ENCODE peak calls at places on chromosome 6, in four cellular contexts. L is K562, V is endothelial cell of umbilical vein, U is HCT116. O is an unnamed sample.

GRCh38 chr6:69820438-69820837 is 23.6 kb upstream of the LMBRD1 start:
- DNase-seq in L (no peak), V (no peak), U (no peak), O (no peak)

GRCh38 chr6:6494677-6495076 is 93.8 kb upstream of the LY86 start:
- DNase-seq in V (no peak), U (peak), L (peak), O (no peak)

GRCh38 chr6:14276667-14277404 is 159.3 kb downstream of the CD83 start:
- DNase-seq in L (no peak), V (no peak), U (no peak), O (no peak)

GRCh38 chr6:144284753-144285547 is at the start of gene UTRN:
- DNase-seq in U (no peak), V (peak), L (peak), O (peak)

GRCh38 chr6:160535270-160535669 is 128.8 kb downstream of the LPA start:
- DNase-seq in U (no peak), V (no peak), L (no peak), O (no peak)

GRCh38 chr6:9957330-9957729 is 457.5 kb downstream of the TFAP2A start:
- DNase-seq in V (no peak), U (no peak), L (no peak), O (no peak)

GRCh38 chr6:92710048-92710447 is 709.3 kb downstream of the EPHA7 start:
- DNase-seq in U (no peak), V (no peak), L (no peak), O (no peak)

GRCh38 chr6:80183019-80183418 is 76.5 kb downstream of the BCKDHB start:
- DNase-seq in U (no peak), L (no peak), V (peak), O (no peak)

GRCh38 chr6:168670386-168670985 is 229.5 kb downstream of the SMOC2 start:
- DNase-seq in U (no peak), V (no peak), L (no peak), O (no peak)

GRCh38 chr6:158770533-158770932 is 48.6 kb downstream of the EZR start:
- DNase-seq in V (no peak), U (no peak), L (no peak), O (no peak)

GRCh38 chr6:22221630-22222029 is 75.2 kb downstream of the PRL start:
- DNase-seq in U (no peak), L (no peak), V (no peak), O (no peak)

GRCh38 chr6:43806041-43806757 is 36.2 kb downstream of the VEGFA start:
- DNase-seq in V (no peak), L (no peak), U (no peak), O (no peak)

GRCh38 chr6:56652994-56653393 is 10.3 kb upstream of the DST start:
- DNase-seq in V (peak), L (no peak), U (peak), O (no peak)

GRCh38 chr6:70221025-70221714 is 81.7 kb downstream of the COL9A1 start:
- DNase-seq in L (peak), U (no peak), V (peak), O (no peak)

GRCh38 chr6:168238159-168238887 is 81.3 kb downstream of the DACT2 start:
- DNase-seq in U (no peak), L (no peak), V (no peak), O (no peak)

GRCh38 chr6:131914234-131914633 is 36.9 kb downstream of the CCN2 start:
- DNase-seq in V (peak), U (no peak), L (no peak), O (no peak)

GRCh38 chr6:16209539-16209938 is 28.8 kb upstream of the GMPR start:
- DNase-seq in V (no peak), L (no peak), U (no peak), O (no peak)

GRCh38 chr6:161644521-161644920 is 370.7 kb upstream of the AGPAT4 start:
- DNase-seq in L (no peak), V (no peak), U (no peak), O (no peak)

GRCh38 chr6:1518855-1519254 is 90.9 kb upstream of the FOXC1 start:
- DNase-seq in L (no peak), V (no peak), U (no peak), O (no peak)

GRCh38 chr6:6699741-6700367 is 111.3 kb downstream of the LY86 start:
- DNase-seq in V (no peak), U (peak), L (peak), O (peak)

GRCh38 chr6:128882991-128883571 is at the start of gene LAMA2:
- DNase-seq in V (peak), L (no peak), U (no peak), O (peak)

GRCh38 chr6:56953597-56954388 is 1.1 kb upstream of the BEND6 start:
- DNase-seq in V (peak), U (no peak), L (peak), O (no peak)

GRCh38 chr6:71367763-71368162 is 79.2 kb downstream of the OGFRL1 start:
- DNase-seq in U (no peak), V (peak), L (no peak), O (no peak)

GRCh38 chr6:82227770-82228169 is 19.8 kb downstream of the IBTK start:
- DNase-seq in U (no peak), V (peak), L (no peak), O (no peak)

GRCh38 chr6:70280462-70280861 is 22.4 kb downstream of the COL9A1 start:
- DNase-seq in L (peak), U (no peak), V (no peak), O (no peak)

GRCh38 chr6:160995271-160995670 is 3.7 kb downstream of the MAP3K4 start:
- DNase-seq in L (no peak), U (no peak), V (no peak), O (no peak)

GRCh38 chr6:105902401-105903031 is 183.6 kb upstream of the PRDM1 start:
- DNase-seq in V (no peak), L (no peak), U (no peak), O (no peak)

GRCh38 chr6:80607814-80608391 is 501.4 kb downstream of the BCKDHB start:
- DNase-seq in L (no peak), V (no peak), U (no peak), O (no peak)

GRCh38 chr6:122838060-122838780 is 49.2 kb downstream of the SMPDL3A start:
- DNase-seq in V (peak), U (no peak), L (no peak), O (no peak)

GRCh38 chr6:122845916-122846632 is 57.0 kb downstream of the SMPDL3A start:
- DNase-seq in L (no peak), U (no peak), V (no peak), O (no peak)

GRCh38 chr6:87334683-87335082 is 5.6 kb upstream of the GJB7 start:
- DNase-seq in V (no peak), L (no peak), U (no peak), O (no peak)

GRCh38 chr6:108781419-108782110 is 66.7 kb upstream of the ARMC2 start:
- DNase-seq in U (no peak), L (no peak), V (no peak), O (no peak)

GRCh38 chr6:21213492-21213891 is 380.1 kb upstream of the SOX4 start:
- DNase-seq in V (no peak), U (no peak), L (no peak), O (no peak)

GRCh38 chr6:155084431-155085123 is 89.5 kb downstream of the TIAM2 start:
- DNase-seq in L (no peak), V (peak), U (no peak), O (no peak)

GRCh38 chr6:148110925-148111324 is 231.7 kb upstream of the SASH1 start:
- DNase-seq in L (no peak), V (no peak), U (no peak), O (no peak)

GRCh38 chr6:148107911-148108310 is 234.7 kb upstream of the SASH1 start:
- DNase-seq in V (no peak), U (no peak), L (no peak), O (no peak)

GRCh38 chr6:148118303-148118702 is 224.3 kb upstream of the SASH1 start:
- DNase-seq in U (no peak), L (no peak), V (no peak), O (no peak)

GRCh38 chr6:148109732-148110131 is 232.9 kb upstream of the SASH1 start:
- DNase-seq in U (no peak), V (no peak), L (peak), O (no peak)

DNA sequence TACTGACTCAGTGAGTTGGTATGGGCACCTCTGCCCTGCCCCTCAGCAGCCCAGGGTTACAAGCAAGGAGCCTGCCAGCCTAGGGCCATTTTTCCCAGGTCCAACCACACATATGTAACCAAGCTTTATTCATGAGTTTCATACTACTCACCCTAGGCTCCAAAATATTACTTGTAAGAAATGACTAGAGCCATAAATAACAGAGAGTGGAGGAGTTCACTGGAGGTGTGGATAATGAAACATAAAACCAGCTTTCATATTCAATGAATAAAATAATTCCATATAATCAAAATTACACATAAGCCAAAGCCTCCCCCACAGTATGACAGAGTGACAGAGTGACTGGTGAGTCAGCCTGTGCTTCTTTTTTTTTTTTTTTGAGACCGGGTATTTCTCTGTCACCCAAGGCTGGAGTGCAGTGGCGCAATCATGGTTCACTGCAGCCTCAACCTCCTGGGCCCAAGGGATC is 229.8 kb upstream of the SASH1 start:
- DNase-seq in V (no peak), U (no peak), L (no peak), O (no peak)
- TF ChIP-seq POLR2AphosphoS5 in V (no peak), U (no peak), L (no peak), O (no peak)

GRCh38 chr6:130839379-130839778 is 12.2 kb downstream of the SMLR1 start:
- DNase-seq in L (no peak), V (no peak), U (no peak), O (no peak)

GRCh38 chr6:130838250-130838649 is 11.0 kb downstream of the SMLR1 start:
- DNase-seq in L (no peak), V (no peak), U (no peak), O (no peak)

GRCh38 chr6:130838971-130839370 is 11.8 kb downstream of the SMLR1 start:
- DNase-seq in L (no peak), V (no peak), U (no peak), O (no peak)

GRCh38 chr6:130836071-130836670 is 9.0 kb downstream of the SMLR1 start:
- DNase-seq in U (no peak), V (no peak), L (no peak), O (no peak)

DNA sequence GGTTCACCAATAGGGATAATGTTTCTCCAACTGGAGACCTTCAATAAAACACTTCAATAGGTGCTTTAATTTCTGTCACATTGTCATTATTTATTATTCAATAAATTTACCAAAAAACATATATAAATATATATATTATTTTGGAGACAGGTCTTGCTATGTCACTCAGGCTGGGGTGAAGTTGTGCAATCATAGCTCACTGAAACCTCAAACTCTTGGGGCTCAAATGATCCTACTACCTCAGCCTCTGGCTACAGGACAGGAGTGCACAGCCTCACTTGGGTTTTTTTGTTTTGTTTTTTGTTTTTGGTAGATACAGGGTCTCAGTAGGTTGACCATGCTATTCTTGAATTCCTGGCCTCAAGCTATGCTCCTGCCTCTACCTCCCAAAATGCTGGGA is 9.9 kb downstream of the SMLR1 start:
- DNase-seq in L (no peak), V (no peak), U (no peak), O (no peak)
- TF ChIP-seq POLR2AphosphoS5 in L (no peak), V (no peak), U (no peak), O (no peak)

DNA sequence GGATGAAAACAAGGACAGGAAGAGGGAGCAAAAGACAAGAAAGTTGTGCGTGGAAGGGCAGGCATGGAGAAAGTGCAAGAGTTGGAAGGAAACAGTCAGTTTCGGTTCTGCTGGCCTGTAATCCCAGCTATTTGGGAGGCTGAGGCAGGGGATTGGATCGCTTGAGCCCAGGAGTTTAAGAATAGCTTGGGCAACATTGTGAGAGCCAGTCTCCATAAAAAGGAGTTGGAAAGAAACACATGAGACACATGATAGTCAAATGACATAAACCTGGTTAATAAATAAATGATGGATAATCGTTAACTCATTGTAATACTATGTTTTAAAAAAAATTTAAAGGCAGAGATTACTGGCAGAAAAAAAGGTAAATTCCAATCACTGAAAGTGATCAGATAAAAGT is 37.3 kb upstream of the PHACTR1 start:
- DNase-seq in U (no peak), V (no peak), L (no peak), O (no peak)
- TF ChIP-seq POLR2AphosphoS5 in U (no peak), V (no peak), L (no peak), O (no peak)

DNA sequence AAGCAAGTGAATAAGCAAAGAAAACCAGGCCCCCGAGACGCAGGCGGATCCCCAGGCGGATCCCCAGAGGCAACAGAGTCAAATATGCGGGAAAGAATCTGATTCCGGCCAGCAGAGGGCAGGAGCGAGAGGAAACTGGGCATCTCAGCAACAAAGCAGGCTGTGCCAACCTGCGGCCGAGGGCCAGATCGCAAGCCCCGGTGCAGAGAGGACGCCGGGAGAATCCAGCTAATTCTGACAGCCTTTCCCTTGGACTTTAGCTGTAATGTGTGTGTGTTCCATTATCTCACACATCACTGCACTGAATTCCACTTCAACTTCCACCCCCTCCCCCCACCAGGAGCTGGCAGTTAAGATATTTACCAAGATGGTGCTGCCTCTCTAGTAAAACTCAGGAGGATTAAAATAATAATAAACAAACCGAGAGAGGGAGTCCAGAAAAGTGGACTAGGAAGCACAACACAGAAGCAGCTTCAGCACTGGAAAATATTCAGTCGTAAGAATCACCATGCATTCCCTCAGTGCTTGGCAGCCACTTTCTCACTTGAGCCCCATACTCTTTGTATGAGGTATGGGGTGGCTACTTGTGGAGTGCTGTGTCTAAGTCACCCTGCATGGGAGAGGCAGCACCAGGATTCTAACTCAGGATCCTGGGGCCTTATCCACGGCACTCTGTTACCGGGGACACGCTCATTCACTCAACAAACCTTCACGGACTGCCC is 66.2 kb upstream of the SNX9 start:
- DNase-seq in L (peak), U (peak), V (peak), O (peak)
- TF ChIP-seq POLR2AphosphoS5 in L (no peak), U (peak), V (peak), O (no peak)

DNA sequence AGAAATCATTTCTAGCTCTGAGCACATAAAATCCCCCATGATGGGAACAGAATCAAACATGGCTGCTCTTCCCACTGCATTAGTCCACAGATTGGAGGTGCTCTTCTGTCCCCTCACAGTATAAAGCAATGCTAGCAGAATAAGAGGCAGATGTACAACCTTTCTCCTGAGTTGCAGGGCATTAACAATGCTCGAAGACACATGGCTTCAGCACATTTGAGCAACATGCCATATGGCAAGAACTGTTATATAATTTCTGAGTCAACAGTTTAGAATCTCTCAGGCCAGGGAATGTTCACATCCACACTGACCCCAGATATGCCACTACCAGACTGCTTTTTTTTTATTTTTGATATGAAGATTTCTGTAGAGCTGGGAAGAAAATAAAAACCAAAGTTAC is 119.6 kb downstream of the KIF13A start:
- DNase-seq in V (peak), U (no peak), L (no peak), O (no peak)
- TF ChIP-seq POLR2AphosphoS5 in V (peak), U (no peak), L (no peak), O (no peak)

DNA sequence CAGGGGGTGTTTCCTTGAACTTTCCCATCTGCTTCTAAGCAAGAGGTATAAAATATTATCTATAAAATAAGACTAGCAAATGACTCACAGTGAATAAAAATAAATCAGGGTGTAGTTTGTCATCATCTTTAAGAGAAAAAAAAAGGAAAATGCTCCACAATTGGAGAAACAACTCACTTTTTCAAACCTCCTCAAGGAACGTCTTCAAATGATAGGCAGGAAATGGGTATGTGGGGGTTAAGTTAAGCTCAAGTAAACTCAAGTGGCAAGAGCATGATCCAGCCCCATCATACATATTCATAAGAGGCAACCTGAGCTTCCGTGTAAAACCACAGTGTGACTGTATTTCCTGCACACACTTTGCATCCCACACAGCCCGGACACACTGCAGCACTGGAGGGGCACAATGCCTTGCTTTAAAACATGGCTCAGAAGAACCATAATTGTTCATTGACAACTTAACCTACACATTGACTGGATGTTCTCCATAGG is 58.5 kb upstream of the CEP85L start:
- DNase-seq in L (peak), U (no peak), V (no peak), O (no peak)
- TF ChIP-seq POLR2AphosphoS5 in L (peak), U (no peak), V (no peak), O (no peak)

DNA sequence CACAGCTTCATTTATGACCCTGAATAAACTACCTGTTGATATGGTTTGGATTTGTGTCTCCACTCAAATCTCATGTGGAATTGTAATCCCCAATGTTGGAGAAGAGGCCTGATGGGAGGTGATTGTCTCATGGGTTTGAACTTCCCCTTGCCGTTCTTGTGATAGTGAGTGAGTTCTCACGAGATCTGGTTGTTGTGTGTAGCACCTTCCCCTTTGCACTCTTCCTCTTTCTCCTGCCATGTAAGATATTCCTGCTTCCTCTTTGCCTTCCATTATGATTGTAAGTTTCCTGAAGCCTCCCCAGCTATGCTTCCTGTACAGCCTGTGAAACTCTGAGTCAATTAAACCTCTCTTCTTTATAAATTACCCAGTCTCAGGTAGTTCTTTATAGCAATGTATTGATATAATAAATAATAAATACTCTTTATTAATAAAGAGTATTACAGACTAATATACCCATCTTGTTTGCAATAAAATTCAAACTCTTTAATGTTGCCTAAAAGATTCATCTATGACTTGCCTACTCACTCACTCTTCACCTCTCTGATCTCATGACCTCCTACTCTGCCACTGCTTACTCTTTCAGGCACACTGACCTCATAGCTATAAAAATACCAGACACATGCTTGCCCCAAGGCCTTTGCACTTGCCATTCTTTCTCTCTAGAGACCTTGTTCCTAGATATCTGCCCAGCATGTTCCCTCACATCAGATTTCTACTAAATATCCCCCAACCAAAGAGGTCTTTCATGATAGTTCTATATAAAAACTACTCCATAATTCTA is 256.4 kb upstream of the MARCKS start:
- DNase-seq in V (no peak), L (no peak), U (no peak), O (no peak)
- TF ChIP-seq POLR2AphosphoS5 in V (no peak), L (no peak), U (no peak), O (no peak)

O was measured in breast epithelium.